ENCODE peak calls at places on chromosomes 4 and X, in four cellular contexts. One of them, this sample, is unnamed.

GRCh38 chrX:106898462-106898861 is 4.7 kb downstream of the RIPPLY1 start:
- DNase-seq in adrenal gland: no peak
- DNase-seq in central memory CD4-positive, alpha-beta T cell: peak; percentile 29
- DNase-seq in T1000: no peak
- DNase-seq in this sample: peak; percentile 58

GRCh38 chrX:22399793-22400192 is 127.1 kb downstream of the CBLL2 start:
- DNase-seq in adrenal gland: no peak
- DNase-seq in central memory CD4-positive, alpha-beta T cell: no peak
- DNase-seq in T1000: no peak
- DNase-seq in this sample: peak; percentile 62

GRCh38 chrX:38311743-38312142 is 15.6 kb downstream of the RPGR start:
- DNase-seq in adrenal gland: no peak
- DNase-seq in central memory CD4-positive, alpha-beta T cell: no peak
- DNase-seq in T1000: no peak
- DNase-seq in this sample: no peak

GRCh38 chr4:3371581-3372001 is 70.2 kb upstream of the HGFAC start:
- DNase-seq in adrenal gland: no peak
- DNase-seq in central memory CD4-positive, alpha-beta T cell: no peak
- DNase-seq in T1000: no peak
- DNase-seq in this sample: no peak

GRCh38 chr4:100257567-100257966 is 67.3 kb upstream of the DDIT4L start:
- DNase-seq in adrenal gland: no peak
- DNase-seq in central memory CD4-positive, alpha-beta T cell: no peak
- DNase-seq in T1000: no peak
- DNase-seq in this sample: peak; percentile 25

GRCh38 chr4:55075823-55076418 is 49.5 kb downstream of the KDR start:
- DNase-seq in adrenal gland: no peak
- DNase-seq in central memory CD4-positive, alpha-beta T cell: no peak
- DNase-seq in T1000: no peak
- DNase-seq in this sample: no peak

GRCh38 chr4:70657326-70657725 is 9.0 kb downstream of the JCHAIN start:
- DNase-seq in adrenal gland: no peak
- DNase-seq in central memory CD4-positive, alpha-beta T cell: no peak
- DNase-seq in T1000: no peak
- DNase-seq in this sample: no peak

GRCh38 chrX:22135994-22136684 is 104.0 kb downstream of the PHEX start:
- DNase-seq in adrenal gland: peak; percentile 57
- DNase-seq in central memory CD4-positive, alpha-beta T cell: peak; percentile 37
- DNase-seq in T1000: no peak
- DNase-seq in this sample: peak; percentile 58

GRCh38 chrX:19059063-19059462 is 63.2 kb downstream of the ADGRG2 start:
- DNase-seq in adrenal gland: no peak
- DNase-seq in central memory CD4-positive, alpha-beta T cell: no peak
- DNase-seq in T1000: no peak
- DNase-seq in this sample: no peak

GRCh38 chr4:98996056-98996941 is 778 bp downstream of the METAP1 start:
- DNase-seq in adrenal gland: no peak
- DNase-seq in central memory CD4-positive, alpha-beta T cell: no peak
- DNase-seq in T1000: no peak
- DNase-seq in this sample: no peak

GRCh38 chrX:151713859-151714258 is 2.0 kb upstream of the FATE1 start:
- DNase-seq in adrenal gland: no peak
- DNase-seq in central memory CD4-positive, alpha-beta T cell: no peak
- DNase-seq in T1000: no peak
- DNase-seq in this sample: peak; percentile 19

GRCh38 chr4:147430111-147430510 is 50.8 kb upstream of the EDNRA start:
- DNase-seq in adrenal gland: no peak
- DNase-seq in central memory CD4-positive, alpha-beta T cell: no peak
- DNase-seq in T1000: no peak
- DNase-seq in this sample: no peak

GRCh38 chr4:48680848-48681568 is 99.1 kb downstream of the FRYL start:
- DNase-seq in adrenal gland: no peak
- DNase-seq in central memory CD4-positive, alpha-beta T cell: no peak
- DNase-seq in T1000: no peak
- DNase-seq in this sample: no peak

GRCh38 chr4:174505892-174506291 is 16.4 kb downstream of the HPGD start:
- DNase-seq in adrenal gland: no peak
- DNase-seq in central memory CD4-positive, alpha-beta T cell: no peak
- DNase-seq in T1000: no peak
- DNase-seq in this sample: no peak

This sample was measured in NCI-H460.